ENCODE peak calls at places on chromosomes 11 and 22, in ten cellular contexts. One of them, this sample, is unnamed.

GRCh38 chr11:105000167-105000566 is 22.8 kb downstream of the CASP5 start:
- DNase-seq in esophagus squamous epithelium: no peak
- DNase-seq in spleen: no peak
- DNase-seq in GM12865: peak; percentile 19
- DNase-seq in heart right ventricle: no peak
- DNase-seq in sigmoid colon: no peak
- DNase-seq in stomach: no peak
- DNase-seq in pancreas: no peak
- DNase-seq in PC-9: no peak
- DNase-seq in CD8-positive, alpha-beta T cell: no peak
- DNase-seq in this sample: no peak

GRCh38 chr11:68038226-68038717 is 553 bp upstream of the TCIRG1 start:
- DNase-seq in spleen: peak; percentile 86
- DNase-seq in esophagus squamous epithelium: no peak
- DNase-seq in sigmoid colon: no peak
- DNase-seq in GM12865: no peak
- DNase-seq in CD8-positive, alpha-beta T cell: no peak
- DNase-seq in stomach: no peak
- DNase-seq in pancreas: peak; percentile 96
- DNase-seq in heart right ventricle: no peak
- DNase-seq in PC-9: no peak
- DNase-seq in this sample: no peak

GRCh38 chr22:34696557-34696956 is 369.4 kb upstream of the ISX start:
- DNase-seq in sigmoid colon: no peak
- DNase-seq in GM12865: peak; percentile 6
- DNase-seq in heart right ventricle: no peak
- DNase-seq in stomach: no peak
- DNase-seq in spleen: no peak
- DNase-seq in esophagus squamous epithelium: no peak
- DNase-seq in CD8-positive, alpha-beta T cell: no peak
- DNase-seq in PC-9: no peak
- DNase-seq in pancreas: no peak
- DNase-seq in this sample: no peak

GRCh38 chr11:11862995-11863394 is 21.2 kb downstream of the USP47 start:
- DNase-seq in pancreas: no peak
- DNase-seq in sigmoid colon: no peak
- DNase-seq in heart right ventricle: no peak
- DNase-seq in esophagus squamous epithelium: no peak
- DNase-seq in spleen: no peak
- DNase-seq in GM12865: no peak
- DNase-seq in CD8-positive, alpha-beta T cell: no peak
- DNase-seq in stomach: no peak
- DNase-seq in PC-9: no peak
- DNase-seq in this sample: no peak

GRCh38 chr11:48034926-48035876 is 54.8 kb downstream of the PTPRJ start:
- DNase-seq in pancreas: no peak
- DNase-seq in CD8-positive, alpha-beta T cell: no peak
- DNase-seq in spleen: peak; percentile 60
- DNase-seq in sigmoid colon: peak; percentile 93
- DNase-seq in GM12865: no peak
- DNase-seq in esophagus squamous epithelium: no peak
- DNase-seq in PC-9: no peak
- DNase-seq in heart right ventricle: peak; percentile 20
- DNase-seq in stomach: peak; percentile 40
- DNase-seq in this sample: no peak

GRCh38 chr22:46395145-46395544 is 59.6 kb downstream of the TRMU start:
- DNase-seq in PC-9: no peak
- DNase-seq in spleen: no peak
- DNase-seq in sigmoid colon: no peak
- DNase-seq in esophagus squamous epithelium: no peak
- DNase-seq in CD8-positive, alpha-beta T cell: no peak
- DNase-seq in heart right ventricle: no peak
- DNase-seq in stomach: no peak
- DNase-seq in pancreas: no peak
- DNase-seq in GM12865: no peak
- DNase-seq in this sample: no peak

GRCh38 chr11:15800121-15800800 is 556.1 kb downstream of the SOX6 start:
- DNase-seq in sigmoid colon: no peak
- DNase-seq in stomach: peak; percentile 50
- DNase-seq in heart right ventricle: peak; percentile 29
- DNase-seq in pancreas: no peak
- DNase-seq in CD8-positive, alpha-beta T cell: no peak
- DNase-seq in spleen: no peak
- DNase-seq in esophagus squamous epithelium: no peak
- DNase-seq in PC-9: peak; percentile 50
- DNase-seq in GM12865: peak; percentile 2
- DNase-seq in this sample: no peak

GRCh38 chr11:122895591-122895990 is 13.0 kb downstream of the JHY start:
- DNase-seq in pancreas: no peak
- DNase-seq in GM12865: no peak
- DNase-seq in esophagus squamous epithelium: no peak
- DNase-seq in sigmoid colon: no peak
- DNase-seq in stomach: no peak
- DNase-seq in CD8-positive, alpha-beta T cell: no peak
- DNase-seq in spleen: no peak
- DNase-seq in PC-9: no peak
- DNase-seq in heart right ventricle: no peak
- DNase-seq in this sample: no peak

DNA sequence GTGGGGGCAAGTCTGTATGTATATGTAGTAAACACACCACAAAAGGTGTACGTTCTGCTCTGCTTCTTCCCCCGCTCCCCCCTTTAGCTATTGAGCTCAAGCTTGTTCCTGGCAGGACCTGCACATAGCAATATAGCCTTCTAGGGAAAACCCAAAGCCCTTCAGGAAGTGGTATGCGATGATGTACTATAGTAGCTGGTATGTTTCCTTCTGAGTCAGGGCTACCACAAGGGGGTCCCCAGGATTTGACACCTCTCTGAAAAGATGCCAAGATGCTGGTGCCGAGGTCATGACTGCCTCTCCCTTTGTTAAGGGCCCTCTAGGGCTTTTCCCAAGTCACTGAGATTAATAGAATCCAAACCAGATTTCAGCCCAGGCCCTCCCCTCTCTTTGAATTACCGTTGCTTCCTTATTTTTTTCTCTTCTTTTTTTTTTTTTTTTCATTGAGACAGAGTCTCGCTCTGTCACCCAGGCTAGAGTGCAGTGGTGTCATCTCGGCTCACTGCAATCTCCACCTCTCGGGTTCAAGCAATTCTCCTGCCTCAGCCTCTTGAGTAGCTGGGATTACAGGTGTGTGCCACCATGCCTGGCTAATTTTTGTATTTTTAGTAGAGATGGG is 268.4 kb downstream of the ETS1 start:
- DNase-seq in heart right ventricle: no peak
- DNase-seq in stomach: no peak
- DNase-seq in CD8-positive, alpha-beta T cell: peak; percentile 34
- DNase-seq in spleen: no peak
- DNase-seq in GM12865: peak; percentile 91
- DNase-seq in PC-9: no peak
- DNase-seq in esophagus squamous epithelium: no peak
- DNase-seq in pancreas: no peak
- DNase-seq in sigmoid colon: no peak
- DNase-seq in this sample: no peak
- H3K4me3 ChIP-seq in heart right ventricle: no peak overlapping the region
- H3K4me3 ChIP-seq in stomach: no peak overlapping the region
- H3K4me3 ChIP-seq in CD8-positive, alpha-beta T cell: no peak overlapping the region
- H3K4me3 ChIP-seq in spleen: no peak overlapping the region
- H3K4me3 ChIP-seq in GM12865: no peak overlapping the region
- H3K4me3 ChIP-seq in PC-9: no peak overlapping the region
- H3K4me3 ChIP-seq in esophagus squamous epithelium: no peak overlapping the region
- H3K4me3 ChIP-seq in pancreas: no peak overlapping the region
- H3K4me3 ChIP-seq in sigmoid colon: no peak overlapping the region
- H3K4me3 ChIP-seq in this sample: no peak overlapping the region

GRCh38 chr11:41498726-41499125 is 39.3 kb upstream of the LRRC4C start:
- DNase-seq in spleen: no peak
- DNase-seq in CD8-positive, alpha-beta T cell: no peak
- DNase-seq in pancreas: no peak
- DNase-seq in GM12865: peak; percentile 1
- DNase-seq in PC-9: no peak
- DNase-seq in stomach: no peak
- DNase-seq in esophagus squamous epithelium: no peak
- DNase-seq in sigmoid colon: no peak
- DNase-seq in heart right ventricle: no peak
- DNase-seq in this sample: no peak
- TF ChIP-seq CTCF in spleen: no peak
- TF ChIP-seq CTCF in CD8-positive, alpha-beta T cell: no peak
- TF ChIP-seq CTCF in pancreas: no peak
- TF ChIP-seq CTCF in GM12865: peak; percentile 10
- TF ChIP-seq CTCF in PC-9: peak; percentile 68
- TF ChIP-seq CTCF in stomach: no peak
- TF ChIP-seq CTCF in esophagus squamous epithelium: no peak
- TF ChIP-seq CTCF in sigmoid colon: no peak
- TF ChIP-seq CTCF in heart right ventricle: peak; percentile 18
- TF ChIP-seq CTCF in this sample: peak; percentile 38

GRCh38 chr11:66183581-66184048 is 84.8 kb upstream of the RAB1B start:
- DNase-seq in sigmoid colon: no peak
- DNase-seq in heart right ventricle: no peak
- DNase-seq in GM12865: peak; percentile 43
- DNase-seq in PC-9: no peak
- DNase-seq in pancreas: no peak
- DNase-seq in spleen: no peak
- DNase-seq in esophagus squamous epithelium: no peak
- DNase-seq in stomach: no peak
- DNase-seq in CD8-positive, alpha-beta T cell: no peak
- DNase-seq in this sample: no peak
- H3K4me3 ChIP-seq in sigmoid colon: no peak overlapping the region
- H3K4me3 ChIP-seq in heart right ventricle: no peak overlapping the region
- H3K4me3 ChIP-seq in GM12865: no peak overlapping the region
- H3K4me3 ChIP-seq in PC-9: no peak overlapping the region
- H3K4me3 ChIP-seq in pancreas: no peak overlapping the region
- H3K4me3 ChIP-seq in spleen: no peak overlapping the region
- H3K4me3 ChIP-seq in esophagus squamous epithelium: no peak overlapping the region
- H3K4me3 ChIP-seq in stomach: no peak overlapping the region
- H3K4me3 ChIP-seq in CD8-positive, alpha-beta T cell: no peak overlapping the region
- H3K4me3 ChIP-seq in this sample: no peak overlapping the region

DNA sequence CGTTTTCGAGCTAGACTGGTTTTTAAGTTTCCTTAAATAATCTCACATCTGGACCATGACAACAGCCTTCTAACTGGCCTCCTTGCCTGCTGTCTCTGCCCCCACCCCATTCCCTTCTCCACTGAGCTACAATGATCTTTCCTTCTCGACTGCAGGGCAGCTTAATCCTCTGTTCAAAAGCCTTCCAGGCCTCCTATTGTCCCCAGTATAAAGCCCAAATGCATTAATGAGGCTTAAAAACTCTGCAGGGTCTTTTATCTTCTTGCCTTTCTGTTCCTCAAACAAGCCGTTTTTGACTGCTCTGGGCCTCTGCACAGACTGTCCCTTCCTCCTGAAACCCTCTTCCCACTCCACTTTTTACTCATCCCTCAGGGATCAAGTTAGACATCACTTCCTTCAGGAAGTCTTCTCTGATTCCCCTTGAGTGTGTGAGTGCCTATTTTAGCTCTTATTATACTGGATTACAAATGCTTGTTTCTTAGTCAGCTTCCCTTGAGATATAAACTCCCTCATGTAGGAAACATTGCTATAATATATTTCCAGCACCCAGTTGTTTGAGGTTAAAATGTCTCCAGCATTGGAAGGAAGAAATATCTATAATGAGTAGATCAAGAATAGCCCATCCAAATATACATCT is 23.6 kb upstream of the PAMR1 start:
- DNase-seq in stomach: no peak
- DNase-seq in esophagus squamous epithelium: no peak
- DNase-seq in heart right ventricle: no peak
- DNase-seq in CD8-positive, alpha-beta T cell: no peak
- DNase-seq in sigmoid colon: no peak
- DNase-seq in spleen: no peak
- DNase-seq in pancreas: no peak
- DNase-seq in PC-9: no peak
- DNase-seq in GM12865: no peak
- DNase-seq in this sample: no peak
- TF ChIP-seq CTCF in stomach: no peak
- TF ChIP-seq CTCF in esophagus squamous epithelium: no peak
- TF ChIP-seq CTCF in heart right ventricle: no peak
- TF ChIP-seq CTCF in CD8-positive, alpha-beta T cell: no peak
- TF ChIP-seq CTCF in sigmoid colon: no peak
- TF ChIP-seq CTCF in spleen: no peak
- TF ChIP-seq CTCF in pancreas: no peak
- TF ChIP-seq CTCF in PC-9: no peak
- TF ChIP-seq CTCF in GM12865: no peak
- TF ChIP-seq CTCF in this sample: no peak

This sample was measured in LNCaP clone FGC.